ENCODE peak calls at places on chromosomes 1 and 21, in seven cellular contexts. O is activated CD4-positive, alpha-beta T cell treated with anti-CD3 and anti-CD28 coated beads for 24 hours; G is NCI-H1092; R is stimulated activated CD4-positive, alpha-beta T cell treated with anti-CD3 and anti-CD28 coated beads, Interleukin-1b, Interleukin-23, amount 100 ng/mL, for 48 hours; Z is astrocyte of the spinal cord; V is nephron progenitor cell; D is CD8-positive, alpha-beta memory T cell. Y is an unnamed sample.

GRCh38 chr1:67755619-67756018 is 70.6 kb downstream of the GADD45A start:
- DNase-seq in O (no peak), G (peak), R (no peak), Z (no peak), V (no peak), D (no peak), Y (no peak)

GRCh38 chr1:6384962-6385672 is 8.4 kb downstream of the ACOT7 start:
- DNase-seq in O (no peak), G (peak), R (no peak), Z (peak), V (no peak), D (no peak), Y (no peak)

GRCh38 chr21:36297555-36297937 is 22.5 kb upstream of the MORC3 start:
- DNase-seq in O (no peak), G (no peak), R (no peak), Z (no peak), V (no peak), D (no peak), Y (no peak)

GRCh38 chr1:29850358-29850757 is 614.0 kb downstream of the PTPRU start:
- DNase-seq in O (no peak), G (no peak), R (no peak), Z (no peak), V (no peak), D (no peak), Y (no peak)

GRCh38 chr1:45016767-45017166 is 4.7 kb downstream of the UROD start:
- DNase-seq in O (no peak), G (no peak), R (no peak), Z (no peak), V (no peak), D (no peak), Y (no peak)

GRCh38 chr1:231032963-231033362 is 7.1 kb downstream of the FAM89A start:
- DNase-seq in O (no peak), G (no peak), R (no peak), Z (no peak), V (no peak), D (no peak), Y (no peak)

GRCh38 chr1:235892734-235893413 is 26.2 kb upstream of the LYST start:
- DNase-seq in O (no peak), G (no peak), R (no peak), Z (no peak), V (no peak), D (no peak), Y (no peak)

GRCh38 chr1:21671915-21672314 is 2.8 kb upstream of the RAP1GAP start:
- DNase-seq in O (no peak), G (peak), R (no peak), Z (no peak), V (no peak), D (no peak), Y (no peak)

GRCh38 chr1:3266870-3267549 is 187.5 kb upstream of the ARHGEF16 start:
- DNase-seq in O (no peak), G (no peak), R (no peak), Z (no peak), V (no peak), D (no peak), Y (no peak)

GRCh38 chr1:173360478-173361063 is 116.6 kb upstream of the PRDX6 start:
- DNase-seq in O (no peak), G (no peak), R (no peak), Z (no peak), V (no peak), D (no peak), Y (no peak)

GRCh38 chr21:35547946-35548774 is 499.1 kb upstream of the RUNX1 start:
- DNase-seq in O (no peak), G (no peak), R (no peak), Z (no peak), V (no peak), D (no peak), Y (no peak)

GRCh38 chr1:2412773-2413494 is 570 bp upstream of the PEX10 start:
- DNase-seq in O (no peak), G (peak), R (no peak), Z (no peak), V (peak), D (no peak), Y (peak)

GRCh38 chr1:167276969-167277368 is 56.3 kb downstream of the POU2F1 start:
- DNase-seq in O (no peak), G (no peak), R (no peak), Z (no peak), V (no peak), D (no peak), Y (no peak)

GRCh38 chr1:67679691-67680090 is 5.3 kb upstream of the GADD45A start:
- DNase-seq in O (no peak), G (no peak), R (no peak), Z (no peak), V (no peak), D (no peak), Y (no peak)

GRCh38 chr1:153610334-153611023 is 2.5 kb downstream of the S100A16 start:
- DNase-seq in O (no peak), G (no peak), R (no peak), Z (peak), V (no peak), D (no peak), Y (peak)

GRCh38 chr1:41646186-41646585 is 161.7 kb upstream of the EDN2 start:
- DNase-seq in O (no peak), G (no peak), R (no peak), Z (no peak), V (no peak), D (no peak), Y (no peak)

GRCh38 chr1:82487778-82488177 is 687.0 kb downstream of the ADGRL2 start:
- DNase-seq in O (no peak), G (no peak), R (no peak), Z (no peak), V (no peak), D (no peak), Y (no peak)

GRCh38 chr1:24374891-24375786 is 38.4 kb downstream of the STPG1 start:
- DNase-seq in O (no peak), G (no peak), R (no peak), Z (peak), V (no peak), D (no peak), Y (no peak)

GRCh38 chr1:190029441-190029840 is 448.2 kb downstream of the BRINP3 start:
- DNase-seq in O (no peak), G (no peak), R (no peak), Z (peak), V (no peak), D (no peak), Y (no peak)

GRCh38 chr1:26391450-26391849 is 18.9 kb upstream of the ZNF683 start:
- DNase-seq in O (no peak), G (peak), R (peak), Z (peak), V (peak), D (peak), Y (no peak)

GRCh38 chr1:53367503-53368313 is 39.8 kb upstream of the LRP8 start:
- DNase-seq in O (peak), G (no peak), R (peak), Z (no peak), V (no peak), D (peak), Y (no peak)

GRCh38 chr1:179774033-179774432 is 30.9 kb downstream of the FAM163A start:
- DNase-seq in O (no peak), G (no peak), R (no peak), Z (no peak), V (no peak), D (no peak), Y (no peak)

GRCh38 chr1:74396942-74397341 is 115.5 kb downstream of the LRRC53 start:
- DNase-seq in O (no peak), G (no peak), R (no peak), Z (no peak), V (peak), D (no peak), Y (no peak)

GRCh38 chr1:155759966-155760630 is 71.2 kb downstream of the DAP3 start:
- DNase-seq in O (no peak), G (no peak), R (no peak), Z (no peak), V (no peak), D (no peak), Y (no peak)

GRCh38 chr1:225911207-225912130 is 12.6 kb downstream of the PYCR2 start:
- DNase-seq in O (peak), G (no peak), R (peak), Z (peak), V (peak), D (peak), Y (no peak)

GRCh38 chr1:72284084-72284397 is 1.7 kb upstream of the NEGR1 start:
- DNase-seq in O (no peak), G (no peak), R (no peak), Z (peak), V (no peak), D (no peak), Y (no peak)

GRCh38 chr1:186155594-186155993 is 219.5 kb downstream of the TPR start:
- DNase-seq in O (no peak), G (no peak), R (no peak), Z (peak), V (no peak), D (no peak), Y (peak)

GRCh38 chr1:23020731-23021130 is 1.5 kb downstream of the KDM1A start:
- DNase-seq in O (no peak), G (no peak), R (no peak), Z (peak), V (no peak), D (no peak), Y (peak)

GRCh38 chr1:162928141-162928540 is 67.2 kb upstream of the CCDC190 start:
- DNase-seq in O (no peak), G (no peak), R (no peak), Z (no peak), V (no peak), D (no peak), Y (peak)

GRCh38 chr1:39898146-39898545 is 3.6 kb downstream of the MYCL start:
- DNase-seq in O (no peak), G (no peak), R (no peak), Z (no peak), V (no peak), D (no peak), Y (no peak)

GRCh38 chr1:32944180-32944579 is 20.4 kb downstream of the RNF19B start:
- DNase-seq in O (no peak), G (no peak), R (no peak), Z (no peak), V (no peak), D (no peak), Y (no peak)

GRCh38 chr1:168599636-168600035 is 23.2 kb downstream of the XCL1 start:
- DNase-seq in O (no peak), G (no peak), R (no peak), Z (no peak), V (no peak), D (no peak), Y (no peak)

GRCh38 chr1:173866462-173866861 is 1.3 kb downstream of the GAS5 start:
- DNase-seq in O (no peak), G (no peak), R (no peak), Z (no peak), V (no peak), D (no peak), Y (no peak)